ENCODE peak calls at places on chromosomes 5 and 9, in seven cellular contexts. One of them, this sample, is unnamed.

GRCh38 chr5:134090482-134090881 is 24.0 kb upstream of the TCF7 start:
- DNase-seq in progenitor cell of endocrine pancreas: no peak
- DNase-seq in GM13977: no peak
- DNase-seq in lung: no peak
- DNase-seq in AG08396: no peak
- DNase-seq in aorta: peak
- DNase-seq in NCI-H1092 treated with DMSO at 0.1 percent for 48 hours: no peak
- DNase-seq in this sample: no peak

GRCh38 chr9:32551491-32552049 is 557 bp upstream of the SMIM27 start:
- DNase-seq in lung: no peak
- DNase-seq in NCI-H1092 treated with DMSO at 0.1 percent for 48 hours: peak
- DNase-seq in AG08396: peak
- DNase-seq in GM13977: peak
- DNase-seq in aorta: peak
- DNase-seq in progenitor cell of endocrine pancreas: no peak
- DNase-seq in this sample: peak

GRCh38 chr5:150905312-150905683 is 518 bp upstream of the ZNF300 start:
- DNase-seq in progenitor cell of endocrine pancreas: no peak
- DNase-seq in lung: no peak
- DNase-seq in GM13977: no peak
- DNase-seq in aorta: no peak
- DNase-seq in AG08396: no peak
- DNase-seq in NCI-H1092 treated with DMSO at 0.1 percent for 48 hours: no peak
- DNase-seq in this sample: no peak

GRCh38 chr5:39461007-39461682 is 36.4 kb upstream of the DAB2 start:
- DNase-seq in aorta: no peak
- DNase-seq in GM13977: no peak
- DNase-seq in progenitor cell of endocrine pancreas: no peak
- DNase-seq in AG08396: no peak
- DNase-seq in lung: no peak
- DNase-seq in NCI-H1092 treated with DMSO at 0.1 percent for 48 hours: no peak
- DNase-seq in this sample: no peak

GRCh38 chr5:3375586-3376311 is 219.9 kb upstream of the IRX1 start:
- DNase-seq in lung: no peak
- DNase-seq in NCI-H1092 treated with DMSO at 0.1 percent for 48 hours: no peak
- DNase-seq in GM13977: no peak
- DNase-seq in AG08396: no peak
- DNase-seq in progenitor cell of endocrine pancreas: no peak
- DNase-seq in aorta: no peak
- DNase-seq in this sample: no peak

GRCh38 chr5:158881076-158881880 is 218.4 kb downstream of the EBF1 start:
- DNase-seq in lung: no peak
- DNase-seq in GM13977: no peak
- DNase-seq in NCI-H1092 treated with DMSO at 0.1 percent for 48 hours: peak
- DNase-seq in progenitor cell of endocrine pancreas: no peak
- DNase-seq in AG08396: no peak
- DNase-seq in aorta: no peak
- DNase-seq in this sample: no peak

GRCh38 chr9:87063246-87063645 is 115.9 kb upstream of the GAS1 start:
- DNase-seq in lung: no peak
- DNase-seq in aorta: no peak
- DNase-seq in progenitor cell of endocrine pancreas: no peak
- DNase-seq in AG08396: peak
- DNase-seq in NCI-H1092 treated with DMSO at 0.1 percent for 48 hours: no peak
- DNase-seq in GM13977: no peak
- DNase-seq in this sample: no peak

GRCh38 chr5:61357745-61358144 is 25.7 kb downstream of the ZSWIM6 start:
- DNase-seq in progenitor cell of endocrine pancreas: no peak
- DNase-seq in GM13977: no peak
- DNase-seq in AG08396: no peak
- DNase-seq in lung: no peak
- DNase-seq in NCI-H1092 treated with DMSO at 0.1 percent for 48 hours: no peak
- DNase-seq in aorta: no peak
- DNase-seq in this sample: peak

GRCh38 chr9:99445377-99445891 is 223.4 kb downstream of the SEC61B start:
- DNase-seq in GM13977: no peak
- DNase-seq in progenitor cell of endocrine pancreas: no peak
- DNase-seq in lung: peak
- DNase-seq in AG08396: peak
- DNase-seq in aorta: peak
- DNase-seq in NCI-H1092 treated with DMSO at 0.1 percent for 48 hours: no peak
- DNase-seq in this sample: no peak

GRCh38 chr9:18331808-18332209 is 142.1 kb upstream of the ADAMTSL1 start:
- DNase-seq in AG08396: no peak
- DNase-seq in GM13977: no peak
- DNase-seq in NCI-H1092 treated with DMSO at 0.1 percent for 48 hours: peak
- DNase-seq in aorta: no peak
- DNase-seq in lung: no peak
- DNase-seq in progenitor cell of endocrine pancreas: no peak
- DNase-seq in this sample: no peak

GRCh38 chr5:2686725-2687124 is 64.8 kb downstream of the IRX2 start:
- DNase-seq in lung: no peak
- DNase-seq in AG08396: no peak
- DNase-seq in NCI-H1092 treated with DMSO at 0.1 percent for 48 hours: no peak
- DNase-seq in GM13977: no peak
- DNase-seq in progenitor cell of endocrine pancreas: no peak
- DNase-seq in aorta: no peak
- DNase-seq in this sample: no peak

GRCh38 chr5:91245074-91245452 is 138.1 kb downstream of the ARRDC3 start:
- DNase-seq in NCI-H1092 treated with DMSO at 0.1 percent for 48 hours: no peak
- DNase-seq in AG08396: no peak
- DNase-seq in GM13977: no peak
- DNase-seq in aorta: no peak
- DNase-seq in progenitor cell of endocrine pancreas: no peak
- DNase-seq in lung: no peak
- DNase-seq in this sample: no peak

GRCh38 chr5:36300927-36301540 is 668 bp downstream of the RANBP3L start:
- DNase-seq in aorta: no peak
- DNase-seq in lung: no peak
- DNase-seq in NCI-H1092 treated with DMSO at 0.1 percent for 48 hours: no peak
- DNase-seq in GM13977: no peak
- DNase-seq in progenitor cell of endocrine pancreas: no peak
- DNase-seq in AG08396: no peak
- DNase-seq in this sample: no peak

GRCh38 chr9:127050152-127050551 is 72.3 kb downstream of the ANGPTL2 start:
- DNase-seq in NCI-H1092 treated with DMSO at 0.1 percent for 48 hours: no peak
- DNase-seq in lung: no peak
- DNase-seq in GM13977: no peak
- DNase-seq in aorta: no peak
- DNase-seq in AG08396: no peak
- DNase-seq in progenitor cell of endocrine pancreas: no peak
- DNase-seq in this sample: no peak

GRCh38 chr5:177371120-177371537 is 13.1 kb upstream of the SLC34A1 start:
- DNase-seq in aorta: no peak
- DNase-seq in NCI-H1092 treated with DMSO at 0.1 percent for 48 hours: no peak
- DNase-seq in lung: no peak
- DNase-seq in GM13977: no peak
- DNase-seq in progenitor cell of endocrine pancreas: no peak
- DNase-seq in AG08396: no peak
- DNase-seq in this sample: no peak

GRCh38 chr5:153775923-153776322 is 262.8 kb downstream of the FAM114A2 start:
- DNase-seq in NCI-H1092 treated with DMSO at 0.1 percent for 48 hours: no peak
- DNase-seq in AG08396: no peak
- DNase-seq in GM13977: no peak
- DNase-seq in progenitor cell of endocrine pancreas: no peak
- DNase-seq in lung: no peak
- DNase-seq in aorta: no peak
- DNase-seq in this sample: no peak

GRCh38 chr5:111559680-111560079 is 47.3 kb upstream of the STARD4 start:
- DNase-seq in lung: no peak
- DNase-seq in AG08396: no peak
- DNase-seq in NCI-H1092 treated with DMSO at 0.1 percent for 48 hours: no peak
- DNase-seq in aorta: no peak
- DNase-seq in GM13977: no peak
- DNase-seq in progenitor cell of endocrine pancreas: no peak
- DNase-seq in this sample: no peak